ENCODE peak calls at places on chromosomes 1 and 21, in seven cellular contexts. G is cardiac muscle cell, K is lung, T is fibroblast of lung, R is iPS DF 6.9, C is transverse colon, A is breast epithelium. M is an unnamed sample. For H3K4me1, the result is how much of the 10 kb centered on the place peaks cover.

GRCh38 chr1:117616356-117616755 is 10.5 kb downstream of the TENT5C start:
- DNase-seq in A (no peak), C (peak), R (no peak), G (no peak), T (no peak), K (no peak), M (no peak)

GRCh38 chr1:24705260-24706073 is 39.8 kb upstream of the CLIC4 start:
- DNase-seq in R (peak), A (peak), C (peak), G (peak), K (peak), T (peak), M (no peak)

GRCh38 chr1:228460830-228461229 is 26.4 kb upstream of the RNF187 start:
- DNase-seq in T (no peak), A (no peak), K (no peak), C (no peak), R (no peak), G (no peak), M (no peak)

GRCh38 chr1:28458237-28459228 is 47.3 kb upstream of the RCC1 start:
- DNase-seq in R (no peak), T (no peak), K (no peak), C (no peak), G (no peak), A (no peak), M (no peak)

GRCh38 chr1:107766533-107766932 is 198.4 kb downstream of the VAV3 start:
- DNase-seq in T (no peak), R (no peak), A (no peak), G (no peak), C (no peak), K (no peak), M (no peak)

GRCh38 chr1:159900086-159900680 is at the start of gene CFAP45:
- DNase-seq in G (peak), T (peak), C (peak), K (peak), A (peak), R (no peak), M (peak)

GRCh38 chr21:37749132-37749531 is 167.1 kb downstream of the KCNJ6 start:
- DNase-seq in R (no peak), C (no peak), T (no peak), G (no peak), A (no peak), K (no peak), M (no peak)

GRCh38 chr1:111204211-111204883 is 3.9 kb upstream of the DENND2D start:
- DNase-seq in A (peak), T (no peak), R (no peak), G (no peak), K (peak), C (peak), M (no peak)

GRCh38 chr1:208179303-208179702 is 64.9 kb downstream of the PLXNA2 start:
- DNase-seq in T (peak), A (no peak), G (no peak), C (peak), K (peak), R (no peak), M (no peak)

GRCh38 chr1:116982319-116983004 is 19.1 kb upstream of the CD101 start:
- DNase-seq in K (no peak), T (no peak), C (peak), R (peak), G (no peak), A (no peak), M (peak)

GRCh38 chr1:152654110-152654509 is 9.1 kb upstream of the LCE2D start:
- DNase-seq in R (peak), K (peak), T (peak), A (no peak), G (peak), C (peak), M (no peak)

GRCh38 chr21:23881783-23882182 is 1725.5 kb downstream of the MRPL39 start:
- DNase-seq in R (no peak), C (no peak), K (no peak), A (no peak), T (no peak), G (no peak), M (no peak)

GRCh38 chr1:42949312-42950145 is 9.1 kb downstream of the SLC2A1 start:
- DNase-seq in C (no peak), G (no peak), T (no peak), R (no peak), A (no peak), K (no peak), M (no peak)

GRCh38 chr1:170253180-170253579 is 107.4 kb downstream of the NTMT2 start:
- DNase-seq in K (no peak), T (no peak), R (no peak), G (no peak), C (no peak), A (no peak), M (no peak)

GRCh38 chr1:58914925-58915324 is 131.1 kb upstream of the JUN start:
- DNase-seq in G (no peak), C (no peak), A (no peak), K (no peak), T (no peak), R (no peak), M (no peak)
- H3K27ac ChIP-seq in G (no peak), C (no peak), A (no peak), K (no peak), T (no peak), R (no peak), M (no peak)

DNA sequence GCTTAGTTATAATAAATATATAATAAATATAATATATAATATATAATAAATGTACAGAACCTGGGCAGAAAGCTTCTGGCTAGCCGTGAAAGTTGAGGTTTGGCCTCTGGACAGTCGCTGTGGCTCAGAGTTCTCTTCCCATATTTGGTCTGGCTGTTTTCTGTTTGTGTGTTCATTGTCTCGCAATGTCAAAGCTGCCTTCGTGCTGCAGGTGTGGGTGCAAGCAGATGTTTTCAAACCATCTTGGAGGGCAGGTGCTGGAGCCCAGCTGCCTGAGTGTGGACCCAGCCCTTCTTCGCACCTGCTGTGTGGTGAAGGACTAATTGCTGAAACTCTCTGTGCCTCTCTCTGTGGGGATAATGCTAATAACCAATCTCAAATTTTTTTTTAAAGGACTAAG is 3.6 kb upstream of the CSTB start:
- DNase-seq in C (peak), T (no peak), R (no peak), K (no peak), G (no peak), A (no peak), M (no peak)
- H3K4me1 ChIP-seq in C (under half), T (under half), R (under half), K (under half), G (under half), A (under half), M (under half)

DNA sequence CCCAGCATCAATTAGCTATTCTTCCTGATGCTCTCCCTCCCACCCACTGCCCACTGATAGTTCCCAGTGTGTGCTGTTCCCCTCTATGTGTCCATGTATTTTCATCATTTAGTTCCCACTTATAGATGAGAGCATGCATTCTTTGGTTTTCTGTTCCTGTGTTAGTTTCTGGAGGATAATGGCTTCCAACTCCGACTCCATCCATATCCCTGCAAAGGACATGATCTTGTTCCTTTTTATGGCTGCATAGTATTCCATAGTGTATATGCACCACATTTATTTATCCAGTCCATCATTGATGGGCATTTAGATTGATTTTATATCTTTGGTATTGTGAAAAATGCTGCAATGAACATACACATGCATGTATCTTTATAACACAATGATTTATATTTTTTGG is 30.2 kb downstream of the DISC1 start:
- DNase-seq in R (no peak), C (no peak), G (no peak), A (no peak), K (no peak), T (no peak), M (no peak)
- H3K27ac ChIP-seq in R (no peak), C (no peak), G (no peak), A (no peak), K (no peak), T (no peak), M (no peak)

DNA sequence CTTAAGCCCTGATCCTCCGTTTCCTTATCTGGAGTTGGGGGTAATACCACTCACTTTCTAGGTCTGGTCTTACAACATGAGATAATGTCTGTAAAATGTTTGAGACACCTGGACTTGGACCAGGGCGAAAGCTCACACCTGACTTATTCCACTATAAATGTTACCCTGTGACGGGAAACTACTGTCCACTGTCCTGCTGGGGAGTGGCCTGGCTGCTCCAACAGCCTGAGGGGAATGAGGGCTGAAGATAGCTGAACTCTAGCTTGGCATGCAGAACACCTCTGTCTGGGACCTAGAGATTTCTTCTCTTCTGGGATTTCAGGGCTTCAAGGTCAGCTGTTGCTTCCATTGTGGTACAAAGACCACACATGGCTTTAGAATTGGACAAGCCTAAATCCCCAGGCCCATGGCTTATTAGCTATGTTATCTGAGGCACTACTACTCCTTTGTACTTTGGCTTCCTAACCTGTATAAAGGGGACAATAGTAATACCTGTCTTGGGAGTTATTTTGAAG is 9.5 kb upstream of the A3GALT2 start:
- DNase-seq in C (no peak), R (no peak), T (no peak), G (no peak), K (no peak), A (peak), M (no peak)
- H3K4me1 ChIP-seq in C (under half), R (under half), T (half or more), G (under half), K (under half), A (under half), M (half or more)

GRCh38 chr1:909861-910310 is 13.8 kb upstream of the SAMD11 start:
- DNase-seq in G (no peak), A (peak), R (no peak), C (peak), T (no peak), K (no peak), M (no peak)
- H3K27ac ChIP-seq in G (no peak), A (no peak), R (no peak), C (no peak), T (no peak), K (no peak), M (peak)

GRCh38 chr1:26706315-26706714 is 10.5 kb downstream of the ARID1A start:
- DNase-seq in A (no peak), C (peak), K (no peak), T (no peak), R (no peak), G (no peak), M (no peak)
- H3K4me1 ChIP-seq in A (under half), C (half or more), K (under half), T (under half), R (under half), G (under half), M (half or more)

GRCh38 chr1:7471836-7472235 is 299.3 kb upstream of the VAMP3 start:
- DNase-seq in G (no peak), K (no peak), A (no peak), T (peak), R (no peak), C (no peak), M (no peak)
- H3K27ac ChIP-seq in G (no peak), K (peak), A (peak), T (peak), R (no peak), C (peak), M (peak)

DNA sequence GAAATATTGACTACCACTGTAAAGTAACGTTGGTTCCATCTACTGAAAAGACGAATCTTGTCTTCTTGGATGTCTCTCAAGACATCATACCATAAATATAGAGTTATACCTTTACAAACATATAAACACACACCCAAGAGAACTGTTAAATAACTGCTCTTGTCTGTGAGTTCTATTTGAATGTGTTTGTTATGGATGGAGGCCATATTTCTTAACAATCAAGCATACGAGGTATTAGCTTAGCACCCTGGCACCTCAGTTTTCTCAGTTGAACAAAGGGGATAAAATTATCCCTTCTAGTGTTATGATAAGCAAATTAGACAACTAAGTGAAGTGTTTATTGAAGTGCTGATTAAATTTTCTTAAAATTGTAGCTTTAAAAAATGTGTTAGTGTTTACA is 336.6 kb upstream of the ZRANB2 start:
- DNase-seq in C (no peak), A (no peak), T (no peak), K (no peak), G (no peak), R (no peak), M (no peak)
- H3K4me1 ChIP-seq in C (under half), A (under half), T (under half), K (under half), G (under half), R (under half), M (under half)

DNA sequence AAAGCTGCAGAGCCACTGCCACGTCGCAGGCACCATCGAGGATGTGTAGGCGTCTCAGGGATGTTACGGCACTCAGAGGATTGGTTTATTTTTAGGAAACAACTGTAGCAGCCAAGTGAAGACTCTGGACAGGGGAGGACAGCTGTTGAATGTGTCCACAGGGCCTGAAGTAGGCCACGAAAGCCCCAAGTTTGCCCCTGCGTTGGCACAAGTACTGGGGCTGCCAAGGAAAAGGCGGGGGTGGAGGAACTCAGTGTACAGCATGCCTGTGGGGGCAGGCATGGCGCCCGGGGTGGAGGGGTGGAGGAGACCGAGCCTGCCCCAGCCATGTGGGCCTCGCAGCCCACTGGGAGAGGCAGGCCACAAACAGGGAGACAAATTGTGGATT is 89.7 kb downstream of the ADARB1 start:
- DNase-seq in G (no peak), K (no peak), A (no peak), C (no peak), T (no peak), R (no peak), M (peak)
- H3K27ac ChIP-seq in G (peak), K (no peak), A (peak), C (no peak), T (no peak), R (no peak), M (peak)

M was measured in esophagus muscularis mucosa.